ENCODE peak calls at places on chromosomes 2 and 18, in seven cellular contexts. M is activated T-helper 1 cell treated with anti-CD3 and anti-CD28 coated beads, Interleukin-2, amount 50 U/mL, for 16 hours; A is immature natural killer cell; T is left ventricle myocardium inferior; V is T-cell; K is neural crest cell; H is A172. O is an unnamed sample.

GRCh38 chr18:55821219-55821618 is 233.2 kb upstream of the TCF4 start:
- DNase-seq in T (no peak), V (no peak), H (peak), A (no peak), K (no peak), M (no peak), O (peak)

GRCh38 chr2:86201951-86202692 is 2.9 kb downstream of the MRPL35 start:
- DNase-seq in K (no peak), A (no peak), T (no peak), H (no peak), V (no peak), M (no peak), O (no peak)

GRCh38 chr2:31284107-31284506 is 50.2 kb downstream of the EHD3 start:
- DNase-seq in K (no peak), V (no peak), A (no peak), T (no peak), M (no peak), H (no peak), O (no peak)

GRCh38 chr2:70531419-70532130 is 22.1 kb downstream of the TGFA start:
- DNase-seq in M (no peak), H (no peak), A (no peak), V (no peak), T (no peak), K (no peak), O (no peak)

GRCh38 chr2:108417254-108417653 is 31.8 kb upstream of the GCC2 start:
- DNase-seq in H (no peak), M (no peak), A (no peak), K (no peak), V (no peak), T (no peak), O (no peak)

GRCh38 chr2:121086450-121086849 is 198.6 kb downstream of the TFCP2L1 start:
- DNase-seq in H (no peak), K (no peak), T (no peak), V (no peak), A (no peak), M (no peak), O (no peak)

GRCh38 chr18:25832008-25832604 is 258.3 kb downstream of the SS18 start:
- DNase-seq in A (peak), T (peak), M (no peak), H (peak), K (peak), V (no peak), O (peak)

GRCh38 chr2:121527009-121527682 is 3.5 kb upstream of the RNU4ATAC start:
- DNase-seq in V (no peak), T (no peak), A (no peak), H (no peak), M (peak), K (no peak), O (peak)

GRCh38 chr2:229178117-229178516 is 93.0 kb downstream of the PID1 start:
- DNase-seq in M (no peak), T (no peak), A (no peak), V (no peak), K (no peak), H (no peak), O (no peak)

GRCh38 chr2:69231760-69232277 is 155.2 kb downstream of the GFPT1 start:
- DNase-seq in A (no peak), M (no peak), T (no peak), H (no peak), K (no peak), V (no peak), O (no peak)

GRCh38 chr2:109547280-109547679 is 66.5 kb downstream of the SEPTIN10 start:
- DNase-seq in H (no peak), M (no peak), K (no peak), T (no peak), V (no peak), A (no peak), O (no peak)

GRCh38 chr2:58896600-58896999 is 655.5 kb upstream of the FANCL start:
- DNase-seq in M (no peak), T (no peak), K (no peak), A (no peak), H (no peak), V (no peak), O (peak)

GRCh38 chr2:3476386-3477033 is 42.8 kb downstream of the ADI1 start:
- DNase-seq in K (peak), M (no peak), T (no peak), H (no peak), A (no peak), V (no peak), O (peak)

GRCh38 chr2:12452211-12452610 is 264.5 kb upstream of the TRIB2 start:
- DNase-seq in A (no peak), K (no peak), M (no peak), H (no peak), V (no peak), T (no peak), O (peak)

GRCh38 chr2:239193925-239194687 is 206.7 kb downstream of the HDAC4 start:
- DNase-seq in A (no peak), H (no peak), T (no peak), K (no peak), V (no peak), M (no peak), O (no peak)

GRCh38 chr2:48343571-48344440 is 186.1 kb upstream of the STON1 start:
- DNase-seq in H (peak), M (no peak), T (no peak), V (no peak), A (peak), K (no peak), O (peak)

GRCh38 chr2:214679736-214680135 is 129.7 kb downstream of the BARD1 start:
- DNase-seq in V (no peak), A (no peak), H (no peak), K (no peak), M (no peak), T (no peak), O (no peak)

GRCh38 chr2:196331816-196332215 is 160.4 kb upstream of the STK17B start:
- DNase-seq in H (no peak), A (no peak), M (no peak), T (no peak), V (no peak), K (no peak), O (peak)

GRCh38 chr2:163800889-163801498 is 65.2 kb upstream of the FIGN start:
- DNase-seq in H (peak), K (peak), V (no peak), A (no peak), T (no peak), M (no peak), O (peak)

GRCh38 chr2:73999881-74000597 is 15.3 kb downstream of the TET3 start:
- DNase-seq in M (no peak), A (no peak), H (no peak), V (no peak), T (no peak), K (no peak), O (peak)

GRCh38 chr18:23422751-23423418 is 30.2 kb upstream of the RIOK3 start:
- DNase-seq in V (peak), T (peak), K (no peak), A (peak), M (no peak), H (peak), O (peak)

GRCh38 chr18:48680871-48681270 is 142.0 kb downstream of the CTIF start:
- DNase-seq in T (peak), V (no peak), H (no peak), M (no peak), A (no peak), K (peak), O (no peak)

GRCh38 chr18:24595556-24595955 is 135.1 kb downstream of the HRH4 start:
- DNase-seq in H (no peak), K (no peak), V (no peak), M (no peak), T (no peak), A (no peak), O (no peak)

GRCh38 chr18:22674300-22674699 is 256.6 kb upstream of the CTAGE1 start:
- DNase-seq in V (no peak), M (no peak), K (no peak), H (peak), A (no peak), T (no peak), O (peak)

GRCh38 chr2:48560546-48561209 is 30.7 kb downstream of the STON1 start:
- DNase-seq in A (no peak), K (no peak), M (no peak), T (no peak), H (no peak), V (no peak), O (no peak)

GRCh38 chr2:46197672-46198071 is 99.5 kb upstream of the EPAS1 start:
- DNase-seq in M (no peak), K (no peak), H (no peak), A (no peak), T (no peak), V (no peak), O (no peak)

GRCh38 chr2:45904267-45904921 is 252.9 kb downstream of the PRKCE start:
- DNase-seq in A (no peak), K (no peak), M (no peak), V (no peak), T (no peak), H (no peak), O (no peak)

GRCh38 chr18:9779630-9780029 is 71.5 kb downstream of the RAB31 start:
- DNase-seq in A (no peak), T (no peak), H (no peak), M (no peak), V (no peak), K (no peak), O (no peak)

GRCh38 chr2:192379736-192380135 is 185.0 kb upstream of the TMEFF2 start:
- DNase-seq in T (no peak), A (no peak), V (no peak), H (no peak), K (no peak), M (no peak), O (no peak)

GRCh38 chr2:230865766-230866703 is 1.3 kb downstream of the ITM2C start:
- DNase-seq in A (peak), V (no peak), H (no peak), K (no peak), T (no peak), M (no peak), O (no peak)

GRCh38 chr2:59888015-59888414 is 665.4 kb downstream of the BCL11A start:
- DNase-seq in T (no peak), K (no peak), M (no peak), V (peak), A (peak), H (no peak), O (no peak)

GRCh38 chr2:29923110-29923721 is 1.8 kb upstream of the ALK start:
- DNase-seq in A (no peak), M (no peak), K (peak), T (peak), V (no peak), H (peak), O (peak)

O was measured in IMR-90.